ENCODE peak calls at places on chromosomes 13 and 19, in five cellular contexts. B is omental fat pad, H is heart right ventricle, N is H9, F is HFFc6. J is an unnamed sample.

GRCh38 chr19:47619763-47620162 is 10.8 kb downstream of the BICRA start:
- DNase-seq in H (no peak), N (peak; percentile 86), B (no peak), F (peak; percentile 48), J (no peak)

GRCh38 chr13:46386426-46386995 is 541 bp downstream of the RUBCNL start:
- DNase-seq in F (no peak), B (no peak), N (no peak), H (no peak), J (peak; percentile 33)

GRCh38 chr19:48393196-48393558 is 291 bp upstream of the GRIN2D start:
- DNase-seq in N (no peak), H (no peak), F (no peak), B (no peak), J (no peak)

GRCh38 chr13:64278493-64278892 is 2862.8 kb upstream of the PCDH20 start:
- DNase-seq in N (no peak), B (no peak), H (no peak), F (peak; percentile 77), J (no peak)

GRCh38 chr19:18234194-18234593 is 8.0 kb upstream of the PDE4C start:
- DNase-seq in H (no peak), N (no peak), F (no peak), B (no peak), J (no peak)

GRCh38 chr13:108915634-108916497 is 286.5 kb downstream of the MYO16 start:
- DNase-seq in N (peak; percentile 76), F (peak; percentile 77), B (peak; percentile 89), H (peak; percentile 82), J (peak; percentile 18)

GRCh38 chr19:21482863-21483276 is 22.5 kb upstream of the ZNF429 start:
- DNase-seq in F (peak; percentile 90), B (no peak), N (peak; percentile 81), H (peak; percentile 28), J (no peak)

GRCh38 chr13:51804295-51805172 is 571 bp upstream of the DHRS12 start:
- DNase-seq in H (peak; percentile 50), F (no peak), N (no peak), B (no peak), J (no peak)

GRCh38 chr13:106599875-106600797 is 32.2 kb upstream of the ARGLU1 start:
- DNase-seq in H (peak; percentile 46), N (no peak), B (no peak), F (peak; percentile 55), J (no peak)

GRCh38 chr13:110819203-110820014 is 95.5 kb downstream of the ANKRD10 start:
- DNase-seq in H (peak; percentile 69), N (peak; percentile 84), B (peak; percentile 69), F (peak; percentile 50), J (peak; percentile 88)

DNA sequence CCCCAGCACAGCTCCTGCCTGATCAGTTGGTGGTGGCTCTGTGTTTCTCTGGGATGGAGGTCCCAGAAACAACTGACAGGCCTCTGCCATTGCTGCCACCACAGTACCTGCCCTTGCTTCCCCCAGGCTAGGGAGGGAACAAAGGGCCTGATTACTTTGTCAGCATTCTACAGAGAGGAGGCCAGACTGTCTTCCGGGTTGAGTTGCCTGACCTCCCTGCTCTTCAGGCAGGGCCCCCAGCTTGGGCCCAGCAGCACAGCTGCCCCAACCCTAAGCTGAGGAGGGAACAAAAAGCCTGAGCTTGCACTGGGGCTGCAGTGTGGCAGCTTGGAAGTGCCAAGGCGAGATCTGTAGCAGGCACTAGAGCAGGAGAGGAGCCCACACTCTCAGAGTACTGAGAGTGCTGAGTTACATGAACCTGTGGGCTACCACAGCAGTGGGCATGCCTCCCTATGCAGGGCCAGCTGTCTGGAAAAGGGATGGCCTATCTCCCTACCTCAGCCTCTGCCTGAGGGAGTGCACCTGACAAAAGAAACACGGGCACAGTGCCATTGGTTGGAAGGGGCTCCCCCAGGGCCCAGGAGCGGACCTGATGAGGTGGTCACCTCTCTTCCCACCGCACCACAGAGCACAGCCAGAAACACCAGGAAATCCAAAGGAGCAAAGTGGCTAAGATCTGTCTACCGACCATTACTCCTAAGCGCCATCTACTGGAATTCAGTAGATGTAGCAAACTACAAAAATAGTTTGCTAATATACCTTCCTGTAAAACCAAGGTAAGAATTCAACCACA is 24.4 kb downstream of the SLC25A15 start:
- DNase-seq in B (no peak), N (peak; percentile 44), H (no peak), F (peak; percentile 23), J (no peak)
- TF ChIP-seq CTCF in B (no peak), N (peak; percentile 70), H (no peak), F (peak; percentile 79), J (peak; percentile 29)

GRCh38 chr13:53110181-53110580 is 81.6 kb downstream of the OLFM4 start:
- DNase-seq in H (no peak), B (no peak), N (no peak), F (no peak), J (no peak)
- TF ChIP-seq CTCF in H (no peak), B (no peak), N (no peak), F (no peak), J (no peak)

DNA sequence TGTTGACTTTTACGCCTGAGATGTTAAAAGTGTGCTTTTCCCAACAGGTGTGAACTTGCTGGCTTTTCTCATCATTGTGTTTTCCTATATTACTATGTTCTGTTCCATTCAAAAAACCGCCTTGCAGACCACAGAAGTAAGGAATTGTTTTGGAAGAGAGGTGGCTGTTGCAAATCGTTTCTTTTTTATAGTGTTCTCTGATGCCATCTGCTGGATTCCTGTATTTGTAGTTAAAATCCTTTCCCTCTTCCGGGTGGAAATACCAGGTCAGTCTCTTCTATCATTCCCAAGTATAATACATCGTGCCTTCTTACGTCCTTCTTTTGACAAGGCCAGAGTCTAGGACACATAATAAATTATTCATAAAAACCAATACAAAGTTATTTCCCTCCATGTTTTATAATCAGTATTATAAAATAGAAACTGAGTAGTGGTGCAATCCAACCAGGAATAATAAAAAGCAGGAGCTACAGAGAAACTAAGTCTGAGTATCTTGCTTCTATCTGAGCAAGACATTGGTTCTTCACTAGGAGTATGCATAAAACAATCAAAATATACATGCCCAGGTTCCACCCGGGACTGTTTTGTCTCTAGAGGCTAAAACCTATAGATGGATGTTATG is 57.9 kb downstream of the RXFP2 start:
- DNase-seq in H (no peak), N (no peak), F (peak; percentile 49), B (no peak), J (no peak)
- TF ChIP-seq CTCF in H (no peak), N (peak; percentile 63), F (peak; percentile 80), B (no peak), J (peak; percentile 34)

GRCh38 chr19:2232286-2233151 is 3.6 kb downstream of the PLEKHJ1 start:
- DNase-seq in N (no peak), F (no peak), B (no peak), H (no peak), J (no peak)
- TF ChIP-seq CTCF in N (no peak), F (no peak), B (no peak), H (no peak), J (no peak)

GRCh38 chr19:45090598-45090997 is 2.4 kb upstream of the PPP1R37 start:
- DNase-seq in N (no peak), H (no peak), F (no peak), B (no peak), J (no peak)

GRCh38 chr19:45087531-45087930 is 5.4 kb upstream of the PPP1R37 start:
- DNase-seq in F (no peak), N (no peak), B (no peak), H (no peak), J (no peak)

GRCh38 chr19:45092747-45093678 is at the start of gene PPP1R37:
- DNase-seq in F (peak; percentile 97), N (peak; percentile 95), H (peak; percentile 95), B (peak; percentile 61), J (peak; percentile 89)

GRCh38 chr19:45091031-45091918 is 1.7 kb upstream of the PPP1R37 start:
- DNase-seq in H (peak; percentile 99), B (peak; percentile 94), F (peak; percentile 99), N (peak; percentile 99), J (peak; percentile 100)

DNA sequence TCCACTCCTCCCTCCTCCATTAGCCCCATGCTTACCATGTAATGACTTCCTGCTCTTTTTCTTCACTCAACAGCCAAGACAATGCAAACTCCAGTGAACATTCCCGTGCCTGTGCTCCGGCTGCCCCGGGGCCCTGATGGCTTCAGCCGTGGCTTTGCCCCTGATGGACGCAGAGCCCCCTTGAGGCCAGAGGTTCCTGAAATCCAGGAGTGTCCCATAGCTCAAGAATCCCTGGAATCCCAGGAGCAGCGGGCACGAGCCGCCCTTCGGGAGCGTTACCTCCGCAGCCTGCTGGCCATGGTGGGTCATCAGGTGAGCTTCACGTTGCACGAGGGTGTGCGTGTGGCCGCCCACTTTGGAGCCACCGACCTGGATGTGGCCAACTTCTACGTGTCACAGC is 2.9 kb upstream of the PPP1R37 start:
- DNase-seq in F (no peak), B (no peak), N (peak; percentile 90), H (no peak), J (no peak)
- TF ChIP-seq CTCF in F (peak; percentile 30), B (no peak), N (peak; percentile 57), H (no peak), J (no peak)